ENCODE peak calls at places on chromosomes 7 and 10, in four cellular contexts. I is activated T-cell treated with anti-CD3 and anti-CD28 coated beads, Interleukin-2, amount 50 U/mL, for 72 hours; P is lung; N is RCC 7860. R is an unnamed sample.

GRCh38 chr7:46518713-46519112 is 597.6 kb upstream of the IGFBP3 start:
- DNase-seq in I (no peak), P (no peak), N (no peak), R (no peak)

GRCh38 chr7:16460789-16461465 is 4.6 kb downstream of the SOSTDC1 start:
- DNase-seq in I (no peak), P (no peak), N (no peak), R (no peak)

GRCh38 chr7:40808409-40808942 is 673.7 kb downstream of the SUGCT start:
- DNase-seq in I (no peak), P (no peak), N (peak), R (no peak)

GRCh38 chr7:130758429-130759056 is 24.5 kb upstream of the KLF14 start:
- DNase-seq in I (no peak), P (no peak), N (peak), R (no peak)

GRCh38 chr7:103640031-103640779 is 194.2 kb upstream of the SLC26A5 start:
- DNase-seq in I (no peak), P (no peak), N (peak), R (no peak)

GRCh38 chr10:43427166-43427825 is 9.6 kb upstream of the ZNF487 start:
- DNase-seq in I (peak), P (no peak), N (no peak), R (peak)

GRCh38 chr10:73248259-73248724 is 1.2 kb upstream of the DNAJC9 start:
- DNase-seq in I (no peak), P (no peak), N (no peak), R (no peak)

GRCh38 chr10:49417311-49418052 is 21.6 kb upstream of the DRGX start:
- DNase-seq in I (no peak), P (no peak), N (no peak), R (no peak)

GRCh38 chr7:125355899-125356298 is 426.3 kb upstream of the POT1 start:
- DNase-seq in I (no peak), P (no peak), N (peak), R (no peak)

GRCh38 chr10:61621538-61622150 is 41.1 kb upstream of the CABCOCO1 start:
- DNase-seq in I (no peak), P (no peak), N (no peak), R (no peak)

GRCh38 chr7:36707465-36707864 is 16.8 kb downstream of the AOAH start:
- DNase-seq in I (no peak), P (no peak), N (no peak), R (no peak)

GRCh38 chr10:128083191-128083895 is 42.9 kb downstream of the MKI67 start:
- DNase-seq in I (no peak), P (no peak), N (no peak), R (no peak)

GRCh38 chr7:42677751-42678231 is 234.1 kb downstream of the C7orf25 start:
- DNase-seq in I (no peak), P (no peak), N (peak), R (no peak)

GRCh38 chr10:97138174-97138573 is 47.6 kb downstream of the SLIT1 start:
- DNase-seq in I (no peak), P (no peak), N (no peak), R (no peak)

R was measured in activated CD4-positive, alpha-beta T cell treated with anti-CD3 and anti-CD28 coated beads, Interleukin-2, amount 50 U/mL, for 48 hours.